ENCODE peak calls at places on chromosomes 7 and 10, in seven cellular contexts. A is GM12864; C is smooth muscle cell of the brain vasculature; J is progenitor cell of endocrine pancreas; T is T-helper 17 cell; V is hippocampal formation; R is activated naive CD4-positive, alpha-beta T cell treated with Interleukin-2 at 50 U/mL for 16 hours. Q is an unnamed sample.
A peak's percentile ranks its signal among the peaks of the same experiment; 100 is the strongest.

GRCh38 chr7:107715531-107715930 is 28.4 kb upstream of the CBLL1 start:
- DNase-seq in A (no peak), C (no peak), J (no peak), T (no peak), V (no peak), R (no peak), Q (no peak)

GRCh38 chr7:29141981-29142380 is 4.4 kb downstream of the CPVL start:
- DNase-seq in A (no peak), C (no peak), J (no peak), T (no peak), V (no peak), R (no peak), Q (no peak)

GRCh38 chr10:42367532-42368230 is 270.7 kb downstream of the ZNF33B start:
- DNase-seq in A (no peak), C (peak; percentile 63), J (no peak), T (no peak), V (peak; percentile 89), R (peak; percentile 9), Q (no peak)

GRCh38 chr10:61882621-61883375 is 18.7 kb upstream of the ARID5B start:
- DNase-seq in A (no peak), C (no peak), J (no peak), T (no peak), V (no peak), R (peak; percentile 72), Q (peak; percentile 43)

GRCh38 chr10:69360485-69361302 is 56.0 kb downstream of the TACR2 start:
- DNase-seq in A (no peak), C (peak; percentile 57), J (no peak), T (no peak), V (no peak), R (no peak), Q (no peak)

GRCh38 chr10:50210876-50211275 is 40.4 kb downstream of the ASAH2 start:
- DNase-seq in A (no peak), C (no peak), J (no peak), T (no peak), V (no peak), R (no peak), Q (no peak)

GRCh38 chr7:136015638-136016037 is 38.5 kb upstream of the MTPN start:
- DNase-seq in A (no peak), C (no peak), J (no peak), T (no peak), V (no peak), R (no peak), Q (no peak)

GRCh38 chr10:13206091-13206490 is 28.1 kb downstream of the UCMA start:
- DNase-seq in A (no peak), C (no peak), J (no peak), T (no peak), V (no peak), R (no peak), Q (no peak)

GRCh38 chr7:46163245-46163644 is 242.2 kb upstream of the IGFBP3 start:
- DNase-seq in A (no peak), C (no peak), J (no peak), T (no peak), V (no peak), R (no peak), Q (no peak)

GRCh38 chr7:100859856-100860255 is 7.3 kb upstream of the TRIP6 start:
- DNase-seq in A (no peak), C (no peak), J (no peak), T (no peak), V (no peak), R (no peak), Q (no peak)